ENCODE peak calls at places on chromosomes 6 and 20, in seven cellular contexts. U is A549, Q is GM12878, K is gastrocnemius medialis, V is IMR-90, S is ovary, L is transverse colon. R is an unnamed sample.

GRCh38 chr6:158232445-158233213 is 64.5 kb downstream of the GTF2H5 start:
- DNase-seq in U (peak), Q (no peak), K (peak), V (peak), S (peak), L (peak), R (no peak)

GRCh38 chr6:119310486-119311036 is 39.0 kb downstream of the MAN1A1 start:
- DNase-seq in U (no peak), Q (no peak), K (no peak), V (peak), S (no peak), L (no peak), R (no peak)

GRCh38 chr6:84635081-84635745 is 129.2 kb downstream of the TBX18 start:
- DNase-seq in U (no peak), Q (no peak), K (no peak), V (peak), S (no peak), L (no peak), R (no peak)

GRCh38 chr20:3854462-3854870 is 7.8 kb downstream of the MAVS start:
- DNase-seq in U (peak), Q (no peak), K (no peak), V (no peak), S (no peak), L (no peak), R (no peak)

GRCh38 chr6:42693725-42694323 is 28.6 kb downstream of the PRPH2 start:
- DNase-seq in U (no peak), Q (no peak), K (no peak), V (no peak), S (no peak), L (no peak), R (no peak)

GRCh38 chr6:67630146-67630545 is 1004.9 kb upstream of the ADGRB3 start:
- DNase-seq in U (no peak), Q (no peak), K (no peak), V (peak), S (no peak), L (no peak), R (no peak)

GRCh38 chr6:145067430-145067829 is 667.9 kb downstream of the EPM2A start:
- DNase-seq in U (no peak), Q (no peak), K (no peak), V (peak), S (no peak), L (no peak), R (no peak)

GRCh38 chr6:134117409-134117808 is 65.0 kb upstream of the SLC2A12 start:
- DNase-seq in U (no peak), Q (no peak), K (no peak), V (peak), S (no peak), L (no peak), R (no peak)

GRCh38 chr20:47353697-47354387 is 2.7 kb downstream of the ZMYND8 start:
- DNase-seq in U (no peak), Q (no peak), K (no peak), V (no peak), S (no peak), L (no peak), R (no peak)

GRCh38 chr6:25961619-25962367 is 809 bp upstream of the TRIM38 start:
- DNase-seq in U (peak), Q (no peak), K (no peak), V (no peak), S (no peak), L (no peak), R (peak)

GRCh38 chr20:13875265-13875811 is 90.5 kb downstream of the NDUFAF5 start:
- DNase-seq in U (no peak), Q (no peak), K (no peak), V (no peak), S (no peak), L (no peak), R (no peak)

DNA sequence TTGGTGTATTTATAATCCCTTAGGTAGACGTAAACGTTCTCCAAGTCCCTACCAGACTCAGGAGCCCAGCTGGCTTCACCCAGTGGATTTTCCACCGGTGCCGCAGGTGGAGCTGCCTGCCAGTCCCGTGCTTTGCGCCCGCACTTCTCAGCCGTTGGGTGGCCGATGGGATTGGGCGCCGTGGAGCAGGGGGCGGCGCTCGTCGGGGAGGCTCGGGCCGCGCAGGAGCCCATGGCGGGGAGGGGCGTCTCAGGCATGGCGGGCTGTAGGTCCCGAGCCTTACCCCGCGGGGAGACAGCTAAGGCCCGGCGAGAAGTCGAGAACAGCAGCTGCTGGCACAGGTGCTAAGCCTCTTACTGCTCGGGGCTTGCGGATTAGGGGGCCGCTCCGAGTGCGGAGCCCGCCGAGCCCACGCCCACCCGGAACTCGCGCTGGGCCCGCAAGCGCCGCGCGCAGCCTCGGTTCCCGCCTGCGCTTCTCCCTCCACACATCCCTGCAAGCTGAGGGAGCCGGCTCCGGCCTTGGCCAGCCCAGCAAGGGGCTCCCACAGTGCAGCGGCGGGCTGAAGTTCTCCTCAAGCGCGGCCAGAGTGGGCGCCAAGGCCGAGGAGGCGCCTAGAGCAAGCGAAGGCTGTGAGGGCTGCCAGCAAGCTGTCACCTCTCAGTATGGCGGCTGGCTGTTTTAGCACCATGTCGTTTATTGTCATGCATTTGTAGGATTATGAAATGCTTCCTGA is 57.3 kb downstream of the TRIM27 start:
- DNase-seq in U (peak), Q (no peak), K (no peak), V (peak), S (peak), L (peak), R (no peak)
- TF ChIP-seq POLR2A in U (peak), Q (peak), K (no peak), V (no peak), S (peak), L (peak), R (no peak)

GRCh38 chr6:19289408-19289967 is 547.7 kb upstream of the ID4 start:
- DNase-seq in U (no peak), Q (no peak), K (no peak), V (no peak), S (no peak), L (no peak), R (no peak)
- H3K27ac ChIP-seq in U (no peak), Q (no peak), K (no peak), V (no peak), S (no peak), L (no peak), R (no peak)

DNA sequence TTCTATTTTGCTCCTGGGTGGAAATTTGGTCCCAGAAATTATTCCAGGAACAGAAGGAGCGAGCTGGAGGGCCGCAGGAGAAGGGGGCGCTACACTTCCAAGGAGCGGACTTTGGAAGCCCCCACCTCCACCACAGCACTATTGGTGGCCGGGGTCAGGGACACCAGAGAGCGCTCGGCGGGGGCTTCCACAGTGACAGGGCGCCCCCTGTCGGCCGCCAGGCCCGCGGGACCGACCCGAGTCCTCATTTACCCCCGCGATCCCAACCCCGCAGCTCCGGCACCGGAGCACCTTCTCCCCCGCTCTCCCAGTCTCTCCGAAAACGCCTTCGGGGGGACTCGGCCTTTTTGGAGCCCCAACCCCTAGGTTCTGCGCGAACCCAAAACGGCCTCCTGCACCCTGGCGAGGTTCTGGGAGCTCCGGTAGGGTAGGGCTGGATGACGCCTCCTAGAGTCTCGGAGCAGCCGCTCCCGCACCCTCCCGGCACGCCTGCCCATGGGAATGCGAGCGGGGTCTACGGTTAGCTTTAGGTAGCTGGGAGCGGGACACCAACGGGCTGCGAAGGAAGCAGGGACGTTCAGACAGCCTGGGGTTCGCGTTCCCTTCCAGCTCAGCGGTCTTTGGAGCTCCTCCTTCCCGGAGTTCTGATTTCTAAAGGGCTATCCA is 2.4 kb upstream of the FOXA2 start:
- DNase-seq in U (peak), Q (no peak), K (no peak), V (no peak), S (no peak), L (peak), R (no peak)
- TF ChIP-seq CTCF in U (peak), Q (peak), K (no peak), V (no peak), S (no peak), L (peak), R (no peak)

GRCh38 chr6:96923400-96923799 is 1.1 kb upstream of the KLHL32 start:
- DNase-seq in U (no peak), Q (no peak), K (no peak), V (no peak), S (no peak), L (no peak), R (no peak)

GRCh38 chr6:96925290-96925687 is 761 bp downstream of the KLHL32 start:
- DNase-seq in U (no peak), Q (no peak), K (no peak), V (no peak), S (no peak), L (no peak), R (no peak)

GRCh38 chr6:96926425-96926824 is 1.9 kb downstream of the KLHL32 start:
- DNase-seq in U (no peak), Q (no peak), K (no peak), V (no peak), S (no peak), L (no peak), R (no peak)

GRCh38 chr6:96927660-96928059 is 3.1 kb downstream of the KLHL32 start:
- DNase-seq in U (no peak), Q (no peak), K (no peak), V (no peak), S (no peak), L (no peak), R (no peak)

DNA sequence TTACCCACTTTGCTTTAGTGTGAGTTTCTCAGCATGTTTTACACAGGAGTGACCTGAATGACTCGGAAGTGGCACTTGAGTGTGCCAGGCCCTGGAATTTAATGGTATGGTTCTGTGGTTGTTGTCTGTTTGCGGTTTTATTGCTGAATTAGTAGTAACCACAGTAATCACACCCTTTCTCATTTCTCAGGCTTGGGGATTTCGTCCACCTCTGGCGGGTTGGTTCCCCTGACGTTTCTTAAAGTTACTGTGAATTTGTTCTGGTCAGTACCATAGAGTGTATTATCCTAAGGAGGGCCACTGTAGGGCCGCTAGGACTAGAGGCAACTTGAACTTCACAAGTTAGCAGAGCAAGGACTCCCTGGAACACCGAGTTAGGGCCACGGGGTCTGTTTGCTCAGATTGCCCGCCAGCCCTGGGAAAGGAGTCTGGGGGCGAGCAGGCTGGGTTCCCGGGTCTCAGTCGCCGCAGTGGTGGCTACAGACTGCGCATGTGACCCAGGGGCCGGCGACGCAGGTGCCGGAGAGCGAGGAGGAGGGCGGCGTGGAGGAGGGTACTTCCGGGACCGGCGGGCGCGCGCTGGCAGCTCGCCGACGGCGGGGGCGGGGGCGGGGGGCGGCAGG is 546 bp upstream of the KLHL32 start:
- DNase-seq in U (no peak), Q (no peak), K (no peak), V (no peak), S (no peak), L (no peak), R (no peak)
- TF ChIP-seq POLR2A in U (no peak), Q (peak), K (peak), V (no peak), S (no peak), L (no peak), R (no peak)

GRCh38 chr20:25281541-25281991 is 33.7 kb downstream of the PYGB start:
- DNase-seq in U (no peak), Q (peak), K (no peak), V (no peak), S (peak), L (peak), R (no peak)

GRCh38 chr20:25282796-25283195 is 34.9 kb downstream of the PYGB start:
- DNase-seq in U (no peak), Q (no peak), K (peak), V (no peak), S (peak), L (peak), R (no peak)

GRCh38 chr20:25280574-25281535 is 33.0 kb downstream of the PYGB start:
- DNase-seq in U (no peak), Q (no peak), K (peak), V (no peak), S (peak), L (peak), R (no peak)

GRCh38 chr20:25283221-25283951 is 35.5 kb downstream of the PYGB start:
- DNase-seq in U (no peak), Q (no peak), K (peak), V (no peak), S (peak), L (peak), R (no peak)

GRCh38 chr20:25282034-25282781 is 34.3 kb downstream of the PYGB start:
- DNase-seq in U (no peak), Q (no peak), K (no peak), V (no peak), S (peak), L (no peak), R (no peak)
- H3K27ac ChIP-seq in U (no peak), Q (peak), K (no peak), V (no peak), S (no peak), L (no peak), R (no peak)

DNA sequence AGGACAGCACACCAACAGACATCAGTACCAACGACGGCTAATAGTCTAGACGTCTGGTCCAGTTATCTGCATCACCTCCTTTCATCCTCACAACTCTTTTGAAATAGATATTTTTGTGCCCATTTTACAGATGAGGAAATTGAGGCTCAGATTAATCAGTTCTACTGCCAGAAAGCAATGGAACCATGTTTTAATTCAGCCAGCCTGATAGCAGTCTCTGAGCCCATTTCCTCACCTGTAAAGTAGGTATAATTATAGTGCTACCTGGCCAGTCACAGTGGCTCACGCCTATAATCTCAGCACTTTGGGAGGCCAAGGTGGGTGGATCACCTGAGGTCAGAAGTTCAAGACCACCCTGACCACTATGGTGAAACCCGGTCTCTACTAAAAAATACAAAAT is 9.8 kb upstream of the BMP7 start:
- DNase-seq in U (no peak), Q (no peak), K (no peak), V (no peak), S (no peak), L (no peak), R (no peak)
- TF ChIP-seq CTCF in U (no peak), Q (no peak), K (no peak), V (no peak), S (no peak), L (no peak), R (no peak)

GRCh38 chr6:89784838-89785237 is 34.8 kb downstream of the MDN1 start:
- DNase-seq in U (no peak), Q (no peak), K (no peak), V (no peak), S (no peak), L (no peak), R (no peak)
- TF ChIP-seq POLR2A in U (no peak), Q (no peak), K (no peak), V (no peak), S (no peak), L (no peak), R (no peak)

DNA sequence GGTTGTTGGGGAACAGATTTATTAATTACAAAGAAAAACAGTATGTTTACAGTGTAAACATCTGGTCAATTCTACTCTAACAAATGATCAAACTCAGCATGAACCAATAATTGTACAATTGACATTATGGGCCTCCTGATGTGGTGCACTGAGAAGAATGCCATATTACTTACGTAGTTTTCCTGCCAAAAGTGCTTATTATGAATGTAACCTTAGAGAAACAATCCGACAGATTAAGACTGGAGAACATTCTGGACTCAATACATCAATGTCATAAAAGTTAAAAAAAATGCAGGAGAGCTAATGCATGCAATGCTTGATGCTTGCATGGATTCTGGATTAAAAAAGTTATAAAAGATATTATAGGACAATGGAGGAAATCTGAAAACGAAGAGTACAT is 69.0 kb downstream of the LYRM4 start:
- DNase-seq in U (no peak), Q (no peak), K (no peak), V (no peak), S (no peak), L (no peak), R (no peak)
- H3K27ac ChIP-seq in U (no peak), Q (no peak), K (no peak), V (no peak), S (no peak), L (no peak), R (no peak)

GRCh38 chr6:125764105-125764671 is 14.8 kb downstream of the HEY2 start:
- DNase-seq in U (no peak), Q (no peak), K (no peak), V (no peak), S (no peak), L (no peak), R (no peak)

GRCh38 chr6:125753937-125754259 is 4.5 kb downstream of the HEY2 start:
- DNase-seq in U (no peak), Q (no peak), K (no peak), V (no peak), S (no peak), L (no peak), R (no peak)

GRCh38 chr6:125753218-125753936 is 3.9 kb downstream of the HEY2 start:
- DNase-seq in U (peak), Q (no peak), K (no peak), V (peak), S (no peak), L (no peak), R (no peak)

GRCh38 chr6:125759959-125760457 is 10.6 kb downstream of the HEY2 start:
- DNase-seq in U (no peak), Q (no peak), K (no peak), V (no peak), S (no peak), L (no peak), R (no peak)

GRCh38 chr6:125759184-125759902 is 9.9 kb downstream of the HEY2 start:
- DNase-seq in U (peak), Q (no peak), K (no peak), V (no peak), S (no peak), L (no peak), R (no peak)
- TF ChIP-seq CTCF in U (peak), Q (no peak), K (no peak), V (no peak), S (no peak), L (no peak), R (no peak)